ENCODE peak calls at places on chromosomes 4 and X, in eight cellular contexts. Z is spleen, L is IMR-90, M is ovary, G is suprapubic skin, K is body of pancreas, J is transverse colon, C is right lobe of liver. E is an unnamed sample.

GRCh38 chrX:84221181-84221580 is 33.2 kb upstream of the RPS6KA6 start:
- DNase-seq in L (no peak), C (no peak), J (no peak), G (no peak), Z (no peak), M (no peak), K (no peak), E (no peak)

GRCh38 chrX:120726294-120726693 is 96.4 kb upstream of the C1GALT1C1 start:
- DNase-seq in C (no peak), L (no peak), J (no peak), Z (no peak), M (no peak), K (no peak), G (no peak), E (no peak)

GRCh38 chrX:32137525-32137924 is 1065.7 kb upstream of the FTHL17 start:
- DNase-seq in G (no peak), M (peak; percentile 37), L (no peak), C (no peak), Z (no peak), J (no peak), K (no peak), E (no peak)

GRCh38 chr4:20318011-20318898 is 66.5 kb downstream of the SLIT2 start:
- DNase-seq in Z (no peak), K (no peak), G (no peak), J (no peak), C (no peak), L (peak; percentile 32), M (no peak), E (no peak)

GRCh38 chr4:121156822-121157769 is 7.0 kb downstream of the TNIP3 start:
- DNase-seq in L (peak; percentile 15), Z (peak; percentile 81), G (no peak), C (peak; percentile 54), K (peak; percentile 15), M (peak; percentile 32), J (peak; percentile 39), E (no peak)

GRCh38 chrX:111244238-111244750 is 26.0 kb downstream of the CAPN6 start:
- DNase-seq in Z (no peak), M (no peak), C (no peak), G (no peak), L (peak; percentile 14), J (no peak), K (no peak), E (no peak)

GRCh38 chr4:121551881-121552280 is 144.9 kb downstream of the ANXA5 start:
- DNase-seq in J (no peak), G (no peak), K (no peak), Z (no peak), L (no peak), C (no peak), M (no peak), E (no peak)

GRCh38 chr4:1815997-1816860 is 23.1 kb downstream of the FGFR3 start:
- DNase-seq in M (no peak), C (no peak), G (no peak), Z (no peak), K (no peak), J (no peak), L (no peak), E (no peak)

GRCh38 chr4:8592366-8593267 is at the start of gene CPZ:
- DNase-seq in K (no peak), Z (no peak), C (no peak), L (peak; percentile 50), M (peak; percentile 91), J (no peak), G (no peak), E (no peak)

GRCh38 chrX:98029861-98030260 is 1146.2 kb downstream of the RPA4 start:
- DNase-seq in L (no peak), C (peak; percentile 45), J (no peak), M (no peak), G (peak; percentile 29), Z (peak; percentile 62), K (no peak), E (no peak)

GRCh38 chr4:186855111-186855510 is 131.5 kb upstream of the FAT1 start:
- DNase-seq in C (no peak), K (no peak), L (no peak), Z (no peak), J (no peak), G (no peak), M (no peak), E (no peak)

GRCh38 chrX:110557864-110558263 is 199.2 kb downstream of the RTL9 start:
- DNase-seq in G (no peak), L (no peak), J (no peak), M (no peak), Z (no peak), C (peak; percentile 46), K (no peak), E (no peak)

GRCh38 chr4:151853034-151853433 is 92.2 kb upstream of the GATB start:
- DNase-seq in L (no peak), M (no peak), C (no peak), Z (no peak), K (no peak), J (no peak), G (no peak), E (no peak)

DNA sequence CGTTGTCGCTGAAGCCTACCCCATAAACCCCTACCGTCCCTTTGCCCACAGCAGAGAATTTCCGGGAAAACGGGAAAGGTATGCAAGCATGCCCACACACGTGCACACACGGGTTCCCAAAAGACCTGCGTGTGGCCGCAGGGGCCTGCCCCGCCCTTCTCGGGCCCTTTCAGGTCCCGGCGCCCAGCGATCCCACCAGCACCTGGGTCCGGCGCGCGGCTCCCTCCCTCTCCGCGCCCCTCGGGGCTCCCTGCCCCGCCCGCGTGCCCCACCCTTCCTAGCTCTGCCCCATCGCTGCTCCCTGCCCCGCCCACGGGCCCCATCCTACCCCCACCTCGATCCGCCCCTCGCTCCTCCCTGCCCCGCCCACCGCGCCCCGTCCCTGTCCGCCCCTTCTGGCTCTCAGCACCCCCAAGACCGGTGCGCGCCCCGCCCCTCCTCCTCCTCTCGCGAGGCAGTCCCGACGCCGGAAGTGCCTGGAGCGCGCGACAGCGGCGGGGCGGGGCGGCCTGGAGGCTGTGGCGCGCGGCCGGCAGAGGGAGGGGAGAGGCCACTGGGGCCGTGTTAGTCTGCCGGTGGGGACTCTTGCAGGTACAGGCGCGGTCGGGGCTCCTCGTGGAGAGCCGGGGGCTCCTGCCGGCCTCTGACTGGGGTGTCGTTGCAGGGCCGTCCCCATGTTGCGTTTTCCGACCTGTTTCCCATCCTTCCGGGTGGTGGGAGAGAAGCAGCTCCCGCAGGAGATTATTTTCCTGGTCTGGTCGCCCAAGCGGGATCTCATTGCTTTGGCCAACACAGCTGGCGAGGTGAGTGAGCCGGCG is at the start of gene ANAPC4:
- DNase-seq in Z (peak; percentile 99), K (peak; percentile 96), C (peak; percentile 99), J (peak; percentile 99), M (peak; percentile 96), L (peak; percentile 82), G (peak; percentile 99), E (peak; percentile 91)
- TF ChIP-seq POLR2A in Z (peak; percentile 17), K (peak; percentile 83), C (peak; percentile 79), J (peak; percentile 76), M (peak; percentile 45), L (no peak), G (no peak), E (no peak)

GRCh38 chr4:99947190-99947578 is 766 bp upstream of the DNAJB14 start:
- DNase-seq in K (no peak), G (no peak), Z (no peak), J (no peak), C (no peak), M (no peak), L (no peak), E (no peak)

GRCh38 chr4:99945718-99946345 is 586 bp downstream of the DNAJB14 start:
- DNase-seq in M (no peak), K (no peak), L (peak; percentile 21), J (no peak), G (no peak), C (no peak), Z (no peak), E (no peak)

GRCh38 chr4:99946346-99947189 is at the start of gene DNAJB14:
- DNase-seq in K (peak; percentile 75), G (peak; percentile 83), C (peak; percentile 88), J (peak; percentile 85), Z (peak; percentile 97), M (peak; percentile 83), L (peak; percentile 69), E (peak; percentile 54)

GRCh38 chr4:99949034-99949998 is 759 bp downstream of the H2AZ1 start:
- DNase-seq in J (peak; percentile 95), Z (peak; percentile 94), C (peak; percentile 90), K (peak; percentile 88), M (peak; percentile 88), L (peak; percentile 93), G (peak; percentile 95), E (peak; percentile 88)

DNA sequence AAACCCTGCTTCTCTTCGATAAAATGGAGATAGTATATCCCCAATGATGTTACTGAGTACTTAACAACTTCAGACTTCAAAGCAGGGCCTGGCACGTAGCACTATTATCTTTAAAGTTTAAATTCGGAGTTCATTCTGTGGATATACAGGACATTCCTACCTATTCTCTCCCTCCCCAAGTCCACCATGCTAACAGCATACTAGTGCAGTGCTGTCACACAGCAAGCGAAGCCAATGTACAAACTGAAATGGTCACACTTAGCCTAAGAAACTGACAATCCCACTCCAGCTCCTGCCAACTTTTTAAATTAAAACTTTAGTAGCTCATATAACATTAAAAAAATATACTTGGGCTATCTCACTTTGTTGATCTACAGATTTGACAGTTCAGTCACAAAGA is 1.2 kb upstream of the DNAJB14 start:
- DNase-seq in Z (no peak), G (no peak), L (no peak), C (no peak), M (no peak), J (no peak), K (no peak), E (no peak)
- H3K4me1 ChIP-seq in Z (peaks cover 50% of the 10 kb centered on the region), G (peaks cover 41% of the 10 kb centered on the region), L (peaks cover 4% of the 10 kb centered on the region), C (peaks cover 3% of the 10 kb centered on the region), M (peaks cover 3% of the 10 kb centered on the region), J (peaks cover 40% of the 10 kb centered on the region), K (peaks cover 32% of the 10 kb centered on the region), E (no peaks in the 10 kb centered on the region)

GRCh38 chr4:184503869-184504300 is 29.5 kb upstream of the IRF2 start:
- DNase-seq in C (no peak), L (peak; percentile 20), M (no peak), J (no peak), Z (no peak), K (no peak), G (no peak), E (no peak)

GRCh38 chr4:184510431-184510830 is 36.1 kb upstream of the IRF2 start:
- DNase-seq in L (no peak), Z (no peak), M (no peak), K (no peak), J (no peak), G (no peak), C (no peak), E (no peak)

GRCh38 chr4:184511156-184511555 is 36.8 kb upstream of the IRF2 start:
- DNase-seq in G (no peak), C (no peak), Z (no peak), K (no peak), M (no peak), J (no peak), L (no peak), E (no peak)

GRCh38 chr4:184504385-184504784 is 30.0 kb upstream of the IRF2 start:
- DNase-seq in G (no peak), C (no peak), K (no peak), J (no peak), Z (peak; percentile 79), M (no peak), L (no peak), E (no peak)

GRCh38 chr4:184506527-184507121 is 32.3 kb upstream of the IRF2 start:
- DNase-seq in K (no peak), C (no peak), M (no peak), L (no peak), G (no peak), J (peak; percentile 38), Z (peak; percentile 89), E (no peak)
- TF ChIP-seq POLR2A in K (no peak), C (no peak), M (no peak), L (no peak), G (no peak), J (no peak), Z (no peak), E (no peak)

GRCh38 chr4:26084414-26084813 is 170.4 kb downstream of the SMIM20 start:
- DNase-seq in L (no peak), Z (no peak), M (no peak), J (no peak), K (no peak), G (no peak), C (no peak), E (no peak)
- H3K4me1 ChIP-seq in L (peaks cover 20% of the 10 kb centered on the region), Z (peaks cover 6% of the 10 kb centered on the region), M (no peaks in the 10 kb centered on the region), J (peaks cover 6% of the 10 kb centered on the region), K (no peaks in the 10 kb centered on the region), G (peaks cover 44% of the 10 kb centered on the region), C (no peaks in the 10 kb centered on the region), E (peaks cover 4% of the 10 kb centered on the region)